ENCODE peak calls at places on chromosome 4, in seven cellular contexts. N, D, M, O, P, T and Y are unnamed samples. For H3K4me1, the result is how much of the 10 kb centered on the place peaks cover.

GRCh38 chr4:55424791-55425190 is 29.0 kb downstream of the TMEM165 start:
- DNase-seq in P (no peak), T (no peak), N (no peak), O (no peak), M (no peak), D (no peak), Y (no peak)

GRCh38 chr4:94352996-94353395 is 10.4 kb upstream of the HPGDS start:
- DNase-seq in T (no peak), P (no peak), N (no peak), M (no peak), D (no peak), O (no peak), Y (no peak)

GRCh38 chr4:122602277-122603142 is 18.4 kb downstream of the IL21 start:
- DNase-seq in N (peak), D (no peak), P (peak), T (no peak), M (no peak), O (peak), Y (peak)

GRCh38 chr4:118286685-118287084 is 66.1 kb downstream of the PRSS12 start:
- DNase-seq in M (no peak), T (no peak), N (no peak), P (no peak), O (no peak), D (no peak), Y (no peak)

GRCh38 chr4:99811850-99812249 is 4.8 kb upstream of the DAPP1 start:
- DNase-seq in T (no peak), N (peak), M (no peak), P (no peak), O (peak), D (no peak), Y (peak)

GRCh38 chr4:121771869-121772268 is 6.9 kb upstream of the SMIM43 start:
- DNase-seq in T (no peak), D (no peak), N (no peak), O (no peak), P (no peak), M (no peak), Y (no peak)

GRCh38 chr4:103076777-103077347 is 301 bp upstream of the SLC9B2 start:
- DNase-seq in O (no peak), P (no peak), N (no peak), M (no peak), D (no peak), T (no peak), Y (no peak)

GRCh38 chr4:56684320-56684719 is 3.2 kb upstream of the HOPX start:
- DNase-seq in P (no peak), N (peak), T (no peak), D (no peak), O (peak), M (no peak), Y (no peak)

GRCh38 chr4:111046811-111047210 is 423.9 kb upstream of the PITX2 start:
- DNase-seq in P (no peak), M (no peak), N (no peak), D (no peak), T (no peak), O (no peak), Y (no peak)

GRCh38 chr4:7041246-7041645 is 1.9 kb upstream of the TADA2B start:
- DNase-seq in P (no peak), T (no peak), D (no peak), M (no peak), O (no peak), N (no peak), Y (no peak)

GRCh38 chr4:38669233-38669632 is 5.2 kb downstream of the KLF3 start:
- DNase-seq in M (no peak), O (peak), N (no peak), T (no peak), P (no peak), D (no peak), Y (peak)

GRCh38 chr4:169774466-169775445 is 17.0 kb upstream of the HPF1 start:
- DNase-seq in M (peak), P (no peak), N (no peak), O (no peak), T (no peak), D (peak), Y (no peak)

GRCh38 chr4:16858275-16858752 is 40.1 kb downstream of the LDB2 start:
- DNase-seq in P (no peak), O (peak), M (no peak), N (peak), D (no peak), T (no peak), Y (peak)

GRCh38 chr4:8325284-8325973 is 55.9 kb downstream of the HTRA3 start:
- DNase-seq in N (no peak), D (peak), P (no peak), O (no peak), M (peak), T (no peak), Y (no peak)

GRCh38 chr4:10099521-10100325 is 16.9 kb downstream of the WDR1 start:
- DNase-seq in M (no peak), D (no peak), P (no peak), T (no peak), O (no peak), N (no peak), Y (no peak)

GRCh38 chr4:100738388-100739165 is 220.8 kb upstream of the EMCN start:
- DNase-seq in N (peak), M (no peak), O (peak), T (no peak), D (no peak), P (no peak), Y (peak)

GRCh38 chr4:110412354-110412753 is 63.6 kb upstream of the ENPEP start:
- DNase-seq in M (no peak), O (peak), P (no peak), N (no peak), D (no peak), T (no peak), Y (no peak)

GRCh38 chr4:66562276-66562806 is 892.1 kb upstream of the EPHA5 start:
- DNase-seq in M (no peak), N (no peak), T (no peak), P (no peak), D (no peak), O (no peak), Y (no peak)

GRCh38 chr4:189202869-189203271 is 737.8 kb upstream of the FRG1 start:
- DNase-seq in M (no peak), D (no peak), P (no peak), T (peak), O (peak), N (peak), Y (peak)

GRCh38 chr4:110639207-110640092 is 16.6 kb upstream of the PITX2 start:
- DNase-seq in P (no peak), M (peak), O (peak), T (no peak), N (no peak), D (peak), Y (peak)

GRCh38 chr4:142707397-142707796 is 138.7 kb downstream of the INPP4B start:
- DNase-seq in T (no peak), O (no peak), N (no peak), M (no peak), P (no peak), D (no peak), Y (no peak)

GRCh38 chr4:14294611-14295010 is 667.1 kb upstream of the BOD1L1 start:
- DNase-seq in O (no peak), M (no peak), N (peak), P (no peak), D (no peak), T (no peak), Y (no peak)

GRCh38 chr4:153731239-153731638 is 28.6 kb downstream of the RNF175 start:
- DNase-seq in M (no peak), O (peak), T (no peak), P (no peak), D (no peak), N (peak), Y (no peak)

GRCh38 chr4:109815151-109816081 is at the start of gene GAR1:
- DNase-seq in T (peak), D (peak), O (peak), N (peak), M (peak), P (peak), Y (peak)

GRCh38 chr4:123624959-123625358 is 228.4 kb downstream of the SPRY1 start:
- DNase-seq in N (no peak), P (no peak), T (no peak), D (no peak), O (no peak), M (no peak), Y (no peak)

GRCh38 chr4:129344058-129344457 is 248.1 kb downstream of the C4orf33 start:
- DNase-seq in D (no peak), O (peak), P (peak), N (peak), M (no peak), T (peak), Y (peak)

GRCh38 chr4:146521543-146522097 is at the start of gene SLC10A7:
- DNase-seq in P (peak), M (peak), D (peak), O (peak), T (peak), N (peak), Y (peak)

GRCh38 chr4:116387942-116388474 is 697.4 kb downstream of the TRAM1L1 start:
- DNase-seq in N (no peak), T (no peak), M (no peak), P (no peak), D (no peak), O (no peak), Y (no peak)

GRCh38 chr4:99885063-99885664 is 9.1 kb downstream of the LAMTOR3 start:
- DNase-seq in P (no peak), D (no peak), M (no peak), T (no peak), N (peak), O (peak), Y (peak)

GRCh38 chr4:10278071-10278470 is 161.5 kb upstream of the WDR1 start:
- DNase-seq in D (no peak), N (no peak), P (no peak), T (no peak), M (no peak), O (no peak), Y (no peak)

GRCh38 chr4:183380901-183381300 is 58.7 kb upstream of the CLDN24 start:
- DNase-seq in M (no peak), T (no peak), P (no peak), O (no peak), D (no peak), N (no peak), Y (no peak)

GRCh38 chr4:54586343-54586953 is 71.3 kb upstream of the KIT start:
- DNase-seq in O (peak), P (no peak), N (peak), D (no peak), T (no peak), M (no peak), Y (no peak)

GRCh38 chr4:43238018-43238417 is 345.5 kb downstream of the GRXCR1 start:
- DNase-seq in O (no peak), P (no peak), T (no peak), N (no peak), M (no peak), D (no peak), Y (no peak)

GRCh38 chr4:3655485-3656429 is 110.4 kb upstream of the ADRA2C start:
- DNase-seq in O (no peak), P (no peak), N (no peak), M (no peak), D (peak), T (no peak), Y (peak)

GRCh38 chr4:184861047-184861446 is 35.3 kb upstream of the ACSL1 start:
- DNase-seq in D (no peak), O (no peak), N (no peak), P (no peak), M (no peak), T (no peak), Y (no peak)

GRCh38 chr4:55435136-55435535 is 39.4 kb downstream of the TMEM165 start:
- DNase-seq in D (no peak), M (no peak), N (peak), O (peak), T (peak), P (no peak), Y (peak)

DNA sequence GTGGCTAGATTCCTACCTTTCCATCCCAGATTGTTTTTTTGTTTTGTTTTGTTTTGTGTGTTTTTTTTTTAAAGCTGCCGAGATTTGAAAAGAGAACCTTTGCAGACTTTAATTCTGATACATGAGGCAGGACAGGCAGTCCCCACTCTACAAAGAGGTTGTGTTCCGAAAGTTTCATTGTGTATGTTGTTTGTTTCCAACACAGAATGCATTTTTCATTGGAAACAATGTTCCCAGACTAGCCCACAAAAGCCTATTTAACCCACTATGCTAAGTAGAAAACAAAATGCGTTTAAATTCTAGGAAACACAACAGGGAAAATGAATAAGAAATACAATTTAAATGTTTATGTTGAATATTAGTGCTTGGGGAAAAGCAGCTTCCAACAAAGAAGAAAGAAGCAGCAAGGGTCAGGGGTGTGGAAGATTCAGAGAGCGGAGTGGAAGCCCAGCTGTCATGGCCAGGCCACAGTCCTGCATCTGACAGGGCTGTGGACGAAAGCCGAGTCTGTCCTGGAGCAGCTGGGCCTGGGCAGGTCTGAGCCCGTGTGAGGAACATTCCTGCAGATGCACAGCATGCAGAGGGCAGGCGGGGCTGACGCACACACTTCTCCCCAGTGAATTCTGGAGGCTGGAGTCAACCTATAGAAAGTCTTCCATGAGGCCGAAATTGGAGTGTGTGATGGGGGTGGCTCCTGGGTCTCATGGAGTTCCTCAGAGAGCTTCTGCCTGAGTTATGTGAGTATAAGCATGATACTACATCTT is 12.4 kb upstream of the SETD7 start:
- DNase-seq in T (peak), M (no peak), D (peak), P (no peak), N (no peak), O (no peak), Y (peak)
- H3K18ac ChIP-seq in T (no peak), M (no peak), D (no peak), P (no peak), N (no peak), O (peak), Y (no peak)

GRCh38 chr4:114043116-114043515 is 63.7 kb upstream of the ARSJ start:
- DNase-seq in O (no peak), N (peak), T (no peak), M (no peak), D (no peak), P (no peak), Y (no peak)
- H3K4me1 ChIP-seq in O (under half), N (under half), T (under half), M (under half), D (under half), P (under half), Y (under half)

DNA sequence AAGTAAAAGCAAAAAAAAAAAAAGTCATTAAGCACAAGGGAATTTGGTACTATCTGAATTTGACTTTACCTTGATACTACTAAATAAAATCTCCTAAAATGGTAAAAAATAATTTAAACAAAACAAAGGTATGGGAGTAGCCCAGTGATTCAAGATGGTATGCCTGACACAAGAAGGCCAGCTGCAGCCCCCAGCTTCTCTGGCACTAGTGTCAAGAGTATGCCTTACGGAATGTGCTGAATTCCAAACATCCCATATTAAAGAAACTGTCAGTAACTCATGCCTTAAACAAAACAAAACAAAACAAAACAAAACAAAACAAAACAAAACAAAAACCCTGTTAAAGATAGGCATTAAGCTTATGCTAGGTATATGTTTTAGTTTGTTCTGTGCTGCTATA is 80.8 kb downstream of the RASL11B start:
- DNase-seq in O (no peak), N (no peak), M (no peak), P (no peak), T (peak), D (no peak), Y (no peak)
- H3K18ac ChIP-seq in O (no peak), N (no peak), M (no peak), P (no peak), T (no peak), D (no peak), Y (no peak)

GRCh38 chr4:108620101-108620932 is at the start of gene RPL34:
- DNase-seq in D (peak), O (peak), T (peak), P (peak), N (peak), M (peak), Y (peak)
- H3K4me1 ChIP-seq in D (under half), O (under half), T (under half), P (under half), N (under half), M (under half), Y (under half)

DNA sequence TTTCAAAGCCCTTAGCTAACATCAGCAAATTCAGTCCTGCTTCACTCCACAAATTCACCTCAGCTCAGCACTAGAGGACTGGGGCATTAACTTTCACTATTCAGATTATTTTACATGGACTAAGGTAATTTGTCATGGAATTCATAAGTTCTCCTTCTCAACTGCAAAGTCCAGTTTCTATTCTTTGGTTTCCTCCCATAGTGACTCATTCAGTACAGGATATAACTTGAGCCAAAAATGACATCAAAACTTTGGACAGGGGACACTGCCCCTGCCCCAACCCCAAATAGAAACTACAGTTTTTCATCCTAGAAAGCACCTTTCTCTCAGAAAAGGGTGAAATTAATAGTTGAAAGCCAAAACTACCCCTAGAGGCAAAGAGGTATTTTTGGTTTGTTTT is 52.7 kb downstream of the COX7B2 start:
- DNase-seq in O (no peak), P (no peak), N (peak), M (no peak), T (no peak), D (no peak), Y (no peak)
- H3K18ac ChIP-seq in O (no peak), P (no peak), N (no peak), M (no peak), T (no peak), D (no peak), Y (no peak)

GRCh38 chr4:675980-676870 is 1.9 kb downstream of the MYL5 start:
- DNase-seq in T (peak), M (no peak), N (no peak), P (no peak), D (peak), O (no peak), Y (no peak)
- H3K4me1 ChIP-seq in T (under half), M (under half), N (under half), P (under half), D (under half), O (under half), Y (under half)